ENCODE peak calls at places on chromosomes 4 and X, in eight cellular contexts. One of them, this sample, is unnamed.

GRCh38 chrX:41014776-41015175 is 70.5 kb upstream of the USP9X start:
- DNase-seq in A549: peak
- DNase-seq in HL-60: no peak
- DNase-seq in glutamatergic neuron: no peak
- DNase-seq in PC-3: peak
- DNase-seq in Calu3: no peak
- DNase-seq in uterus: no peak
- DNase-seq in CD8-positive, alpha-beta T cell: no peak
- DNase-seq in this sample: no peak

GRCh38 chr4:168361365-168362024 is 42.9 kb upstream of the DDX60 start:
- DNase-seq in A549: no peak
- DNase-seq in HL-60: no peak
- DNase-seq in glutamatergic neuron: no peak
- DNase-seq in PC-3: no peak
- DNase-seq in Calu3: no peak
- DNase-seq in uterus: no peak
- DNase-seq in CD8-positive, alpha-beta T cell: no peak
- DNase-seq in this sample: no peak

GRCh38 chrX:42456301-42456700 is 321.7 kb downstream of the PPP1R2C start:
- DNase-seq in A549: no peak
- DNase-seq in HL-60: no peak
- DNase-seq in glutamatergic neuron: no peak
- DNase-seq in PC-3: no peak
- DNase-seq in Calu3: no peak
- DNase-seq in uterus: no peak
- DNase-seq in CD8-positive, alpha-beta T cell: no peak
- DNase-seq in this sample: no peak

GRCh38 chr4:109939153-109939552 is 26.5 kb downstream of the EGF start:
- DNase-seq in A549: no peak
- DNase-seq in HL-60: no peak
- DNase-seq in glutamatergic neuron: no peak
- DNase-seq in PC-3: no peak
- DNase-seq in Calu3: no peak
- DNase-seq in uterus: no peak
- DNase-seq in CD8-positive, alpha-beta T cell: no peak
- DNase-seq in this sample: no peak

GRCh38 chr4:150581611-150582010 is 340 bp upstream of the MAB21L2 start:
- DNase-seq in A549: no peak
- DNase-seq in HL-60: no peak
- DNase-seq in glutamatergic neuron: peak
- DNase-seq in PC-3: no peak
- DNase-seq in Calu3: no peak
- DNase-seq in uterus: no peak
- DNase-seq in CD8-positive, alpha-beta T cell: no peak
- DNase-seq in this sample: no peak

GRCh38 chr4:2935762-2936743 is 27.2 kb downstream of the NOP14 start:
- DNase-seq in A549: peak
- DNase-seq in HL-60: no peak
- DNase-seq in glutamatergic neuron: no peak
- DNase-seq in PC-3: peak
- DNase-seq in Calu3: peak
- DNase-seq in uterus: no peak
- DNase-seq in CD8-positive, alpha-beta T cell: peak
- DNase-seq in this sample: no peak

GRCh38 chr4:6917445-6918241 is 8.0 kb downstream of the TBC1D14 start:
- DNase-seq in A549: peak
- DNase-seq in HL-60: peak
- DNase-seq in glutamatergic neuron: peak
- DNase-seq in PC-3: peak
- DNase-seq in Calu3: peak
- DNase-seq in uterus: peak
- DNase-seq in CD8-positive, alpha-beta T cell: no peak
- DNase-seq in this sample: no peak

GRCh38 chrX:123976671-123977316 is 15.3 kb downstream of the STAG2 start:
- DNase-seq in A549: peak
- DNase-seq in HL-60: peak
- DNase-seq in glutamatergic neuron: no peak
- DNase-seq in PC-3: peak
- DNase-seq in Calu3: no peak
- DNase-seq in uterus: no peak
- DNase-seq in CD8-positive, alpha-beta T cell: no peak
- DNase-seq in this sample: no peak

GRCh38 chrX:10190367-10190766 is 33.6 kb downstream of the CLCN4 start:
- DNase-seq in A549: peak
- DNase-seq in HL-60: peak
- DNase-seq in glutamatergic neuron: no peak
- DNase-seq in PC-3: peak
- DNase-seq in Calu3: peak
- DNase-seq in uterus: peak
- DNase-seq in CD8-positive, alpha-beta T cell: no peak
- DNase-seq in this sample: no peak

GRCh38 chrX:33324099-33324498 is 112.8 kb upstream of the DMD start:
- DNase-seq in A549: no peak
- DNase-seq in HL-60: no peak
- DNase-seq in glutamatergic neuron: no peak
- DNase-seq in PC-3: no peak
- DNase-seq in Calu3: no peak
- DNase-seq in uterus: no peak
- DNase-seq in CD8-positive, alpha-beta T cell: no peak
- DNase-seq in this sample: no peak

GRCh38 chr4:185411833-185412232 is 13.9 kb downstream of the UFSP2 start:
- DNase-seq in A549: no peak
- DNase-seq in HL-60: no peak
- DNase-seq in glutamatergic neuron: no peak
- DNase-seq in PC-3: no peak
- DNase-seq in Calu3: no peak
- DNase-seq in uterus: no peak
- DNase-seq in CD8-positive, alpha-beta T cell: no peak
- DNase-seq in this sample: no peak

GRCh38 chr4:7901274-7901845 is 38.3 kb downstream of the AFAP1 start:
- DNase-seq in A549: no peak
- DNase-seq in HL-60: no peak
- DNase-seq in glutamatergic neuron: peak
- DNase-seq in PC-3: no peak
- DNase-seq in Calu3: no peak
- DNase-seq in uterus: no peak
- DNase-seq in CD8-positive, alpha-beta T cell: no peak
- DNase-seq in this sample: no peak

GRCh38 chrX:11558972-11559371 is 106.7 kb downstream of the ARHGAP6 start:
- DNase-seq in A549: peak
- DNase-seq in HL-60: peak
- DNase-seq in glutamatergic neuron: peak
- DNase-seq in PC-3: peak
- DNase-seq in Calu3: peak
- DNase-seq in uterus: no peak
- DNase-seq in CD8-positive, alpha-beta T cell: peak
- DNase-seq in this sample: no peak

GRCh38 chrX:68998716-68999115 is 166.5 kb downstream of the PJA1 start:
- DNase-seq in A549: no peak
- DNase-seq in HL-60: no peak
- DNase-seq in glutamatergic neuron: no peak
- DNase-seq in PC-3: peak
- DNase-seq in Calu3: no peak
- DNase-seq in uterus: no peak
- DNase-seq in CD8-positive, alpha-beta T cell: no peak
- DNase-seq in this sample: no peak

GRCh38 chrX:55389376-55389775 is 62.6 kb upstream of the MAGEH1 start:
- DNase-seq in A549: no peak
- DNase-seq in HL-60: no peak
- DNase-seq in glutamatergic neuron: no peak
- DNase-seq in PC-3: no peak
- DNase-seq in Calu3: no peak
- DNase-seq in uterus: no peak
- DNase-seq in CD8-positive, alpha-beta T cell: no peak
- DNase-seq in this sample: no peak

GRCh38 chr4:39808231-39808749 is 110.4 kb downstream of the UBE2K start:
- DNase-seq in A549: peak
- DNase-seq in HL-60: no peak
- DNase-seq in glutamatergic neuron: no peak
- DNase-seq in PC-3: no peak
- DNase-seq in Calu3: no peak
- DNase-seq in uterus: no peak
- DNase-seq in CD8-positive, alpha-beta T cell: no peak
- DNase-seq in this sample: no peak

GRCh38 chr4:140102406-140102805 is 51.6 kb downstream of the MAML3 start:
- DNase-seq in A549: peak
- DNase-seq in HL-60: no peak
- DNase-seq in glutamatergic neuron: no peak
- DNase-seq in PC-3: peak
- DNase-seq in Calu3: no peak
- DNase-seq in uterus: no peak
- DNase-seq in CD8-positive, alpha-beta T cell: no peak
- DNase-seq in this sample: no peak

GRCh38 chrX:39741904-39742303 is 355.9 kb downstream of the BCOR start:
- DNase-seq in A549: no peak
- DNase-seq in HL-60: no peak
- DNase-seq in glutamatergic neuron: no peak
- DNase-seq in PC-3: no peak
- DNase-seq in Calu3: no peak
- DNase-seq in uterus: no peak
- DNase-seq in CD8-positive, alpha-beta T cell: no peak
- DNase-seq in this sample: no peak

GRCh38 chrX:154603438-154604430 is 15.3 kb downstream of the CTAG1B start:
- DNase-seq in A549: peak
- DNase-seq in HL-60: no peak
- DNase-seq in glutamatergic neuron: no peak
- DNase-seq in PC-3: peak
- DNase-seq in Calu3: peak
- DNase-seq in uterus: peak
- DNase-seq in CD8-positive, alpha-beta T cell: no peak
- DNase-seq in this sample: no peak

GRCh38 chrX:38669425-38669824 is 108.1 kb downstream of the TSPAN7 start:
- DNase-seq in A549: no peak
- DNase-seq in HL-60: no peak
- DNase-seq in glutamatergic neuron: no peak
- DNase-seq in PC-3: no peak
- DNase-seq in Calu3: no peak
- DNase-seq in uterus: no peak
- DNase-seq in CD8-positive, alpha-beta T cell: no peak
- DNase-seq in this sample: no peak
- TF ChIP-seq CTCF in A549: no peak
- TF ChIP-seq CTCF in HL-60: no peak
- TF ChIP-seq CTCF in glutamatergic neuron: no peak
- TF ChIP-seq CTCF in PC-3: no peak
- TF ChIP-seq CTCF in Calu3: no peak
- TF ChIP-seq CTCF in uterus: no peak
- TF ChIP-seq CTCF in CD8-positive, alpha-beta T cell: no peak
- TF ChIP-seq CTCF in this sample: no peak

DNA sequence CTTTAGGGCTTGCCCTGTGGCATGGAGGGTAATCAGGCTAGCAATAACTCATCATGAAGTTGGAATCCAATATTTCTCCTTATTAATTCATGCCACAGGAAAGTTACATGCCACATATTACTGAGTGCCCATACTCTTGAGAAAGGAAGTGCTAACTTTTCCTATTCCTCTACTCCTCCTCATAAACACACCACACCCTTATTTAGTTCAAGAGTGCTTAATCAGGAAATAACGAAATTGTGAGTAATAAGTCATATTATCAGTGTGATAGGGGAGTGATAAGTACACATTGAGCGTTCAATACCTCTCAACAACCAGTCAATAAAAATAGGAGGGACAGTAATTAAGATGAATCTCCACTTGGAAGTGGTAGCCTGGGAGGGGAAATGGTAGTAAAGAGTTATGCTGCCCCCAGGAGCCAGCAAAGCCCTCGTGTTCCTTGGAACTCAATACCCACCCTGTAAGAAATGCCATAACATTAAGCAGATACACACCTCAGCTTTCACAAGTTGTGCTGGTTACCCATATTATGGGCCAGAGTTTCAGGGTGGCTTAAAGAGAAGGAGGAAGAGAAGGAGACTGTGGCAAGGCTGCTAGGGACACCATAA is 410.0 kb upstream of the NR3C2 start:
- DNase-seq in A549: no peak
- DNase-seq in HL-60: no peak
- DNase-seq in glutamatergic neuron: no peak
- DNase-seq in PC-3: peak
- DNase-seq in Calu3: peak
- DNase-seq in uterus: no peak
- DNase-seq in CD8-positive, alpha-beta T cell: no peak
- DNase-seq in this sample: no peak
- TF ChIP-seq CTCF in A549: no peak
- TF ChIP-seq CTCF in HL-60: no peak
- TF ChIP-seq CTCF in glutamatergic neuron: no peak
- TF ChIP-seq CTCF in PC-3: peak
- TF ChIP-seq CTCF in Calu3: no peak
- TF ChIP-seq CTCF in uterus: no peak
- TF ChIP-seq CTCF in CD8-positive, alpha-beta T cell: no peak
- TF ChIP-seq CTCF in this sample: no peak

DNA sequence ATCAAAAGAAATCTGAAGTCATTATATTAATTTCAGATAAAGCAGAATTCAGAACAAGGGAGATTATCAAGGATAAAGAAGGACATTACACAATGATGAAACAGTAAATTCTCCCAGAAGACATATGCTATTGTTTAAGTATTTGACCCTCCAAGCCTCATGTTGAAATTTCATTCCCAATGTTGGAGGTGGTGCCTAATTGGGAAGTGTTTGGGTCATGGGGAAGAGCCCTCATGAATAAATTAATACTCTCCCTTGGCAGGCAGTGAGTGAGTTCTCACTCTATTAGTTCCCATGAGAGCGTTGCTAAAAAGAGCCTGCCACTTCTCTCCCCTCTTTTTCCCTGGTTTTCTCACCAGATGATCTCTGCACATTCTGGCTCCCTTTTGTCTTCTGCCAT is 249.9 kb upstream of the GRIA3 start:
- DNase-seq in A549: no peak
- DNase-seq in HL-60: no peak
- DNase-seq in glutamatergic neuron: no peak
- DNase-seq in PC-3: no peak
- DNase-seq in Calu3: no peak
- DNase-seq in uterus: no peak
- DNase-seq in CD8-positive, alpha-beta T cell: no peak
- DNase-seq in this sample: no peak
- TF ChIP-seq CTCF in A549: no peak
- TF ChIP-seq CTCF in HL-60: no peak
- TF ChIP-seq CTCF in glutamatergic neuron: no peak
- TF ChIP-seq CTCF in PC-3: no peak
- TF ChIP-seq CTCF in Calu3: no peak
- TF ChIP-seq CTCF in uterus: no peak
- TF ChIP-seq CTCF in CD8-positive, alpha-beta T cell: no peak
- TF ChIP-seq CTCF in this sample: no peak

GRCh38 chrX:150688911-150689451 is 4.2 kb upstream of the MTMR1 start:
- DNase-seq in A549: peak
- DNase-seq in HL-60: no peak
- DNase-seq in glutamatergic neuron: no peak
- DNase-seq in PC-3: peak
- DNase-seq in Calu3: peak
- DNase-seq in uterus: no peak
- DNase-seq in CD8-positive, alpha-beta T cell: no peak
- DNase-seq in this sample: no peak

GRCh38 chrX:150680974-150681373 is 12.2 kb upstream of the MTMR1 start:
- DNase-seq in A549: peak
- DNase-seq in HL-60: no peak
- DNase-seq in glutamatergic neuron: no peak
- DNase-seq in PC-3: peak
- DNase-seq in Calu3: peak
- DNase-seq in uterus: no peak
- DNase-seq in CD8-positive, alpha-beta T cell: no peak
- DNase-seq in this sample: no peak

GRCh38 chrX:150683112-150683511 is 10.1 kb upstream of the MTMR1 start:
- DNase-seq in A549: no peak
- DNase-seq in HL-60: no peak
- DNase-seq in glutamatergic neuron: no peak
- DNase-seq in PC-3: no peak
- DNase-seq in Calu3: no peak
- DNase-seq in uterus: no peak
- DNase-seq in CD8-positive, alpha-beta T cell: no peak
- DNase-seq in this sample: no peak

GRCh38 chrX:150683536-150684146 is 9.6 kb upstream of the MTMR1 start:
- DNase-seq in A549: peak
- DNase-seq in HL-60: peak
- DNase-seq in glutamatergic neuron: no peak
- DNase-seq in PC-3: peak
- DNase-seq in Calu3: peak
- DNase-seq in uterus: no peak
- DNase-seq in CD8-positive, alpha-beta T cell: no peak
- DNase-seq in this sample: no peak
- TF ChIP-seq CTCF in A549: peak
- TF ChIP-seq CTCF in HL-60: peak
- TF ChIP-seq CTCF in glutamatergic neuron: peak
- TF ChIP-seq CTCF in PC-3: peak
- TF ChIP-seq CTCF in Calu3: no peak
- TF ChIP-seq CTCF in uterus: no peak
- TF ChIP-seq CTCF in CD8-positive, alpha-beta T cell: peak
- TF ChIP-seq CTCF in this sample: peak

This sample was measured in progenitor cell of endocrine pancreas.